ENCODE peak calls at places on chromosomes 5 and 9, in ten cellular contexts. N is IMR-90, S is NCI-H345, Q is AG09319, Z is H54, W is EL, K is hepatocyte, D is smooth muscle cell of the brain vasculature, B is NCI-H2171, M is NCI-H1092. J is an unnamed sample.

GRCh38 chr5:109468737-109469420 is 59.1 kb upstream of the PJA2 start:
- DNase-seq in N (peak), S (peak), Q (peak), Z (peak), W (peak), K (peak), D (peak), B (peak), M (peak), J (peak)

GRCh38 chr9:83675466-83675865 is 32.3 kb downstream of the UBQLN1 start:
- DNase-seq in N (no peak), S (no peak), Q (no peak), Z (no peak), W (peak), K (no peak), D (no peak), B (no peak), M (no peak), J (no peak)

GRCh38 chr9:123834218-123834906 is 95.6 kb downstream of the DENND1A start:
- DNase-seq in N (peak), S (no peak), Q (no peak), Z (no peak), W (peak), K (no peak), D (no peak), B (no peak), M (no peak), J (no peak)

GRCh38 chr5:63401434-63402046 is 560.7 kb downstream of the HTR1A start:
- DNase-seq in N (peak), S (peak), Q (no peak), Z (peak), W (peak), K (peak), D (no peak), B (no peak), M (no peak), J (peak)

GRCh38 chr5:113216545-113216944 is 218.2 kb downstream of the TSSK1B start:
- DNase-seq in N (no peak), S (no peak), Q (no peak), Z (no peak), W (no peak), K (no peak), D (no peak), B (no peak), M (no peak), J (no peak)

GRCh38 chr5:129670944-129671343 is 77.0 kb upstream of the MINAR2 start:
- DNase-seq in N (peak), S (no peak), Q (no peak), Z (peak), W (peak), K (no peak), D (peak), B (no peak), M (no peak), J (no peak)

GRCh38 chr9:89295400-89295799 is 15.6 kb upstream of the CKS2 start:
- DNase-seq in N (no peak), S (no peak), Q (no peak), Z (no peak), W (no peak), K (no peak), D (no peak), B (no peak), M (no peak), J (no peak)

GRCh38 chr9:133347515-133347984 is 381 bp downstream of the MED22 start:
- DNase-seq in N (no peak), S (no peak), Q (no peak), Z (peak), W (no peak), K (peak), D (no peak), B (peak), M (no peak), J (peak)

GRCh38 chr9:110615526-110615925 is 36.0 kb upstream of the SVEP1 start:
- DNase-seq in N (peak), S (no peak), Q (no peak), Z (no peak), W (peak), K (no peak), D (no peak), B (no peak), M (no peak), J (no peak)

GRCh38 chr5:132677191-132677590 is 3.4 kb downstream of the IL4 start:
- DNase-seq in N (peak), S (no peak), Q (peak), Z (peak), W (peak), K (peak), D (peak), B (no peak), M (no peak), J (no peak)

GRCh38 chr5:68077349-68077894 is 138.1 kb upstream of the PIK3R1 start:
- DNase-seq in N (no peak), S (no peak), Q (no peak), Z (no peak), W (no peak), K (no peak), D (no peak), B (no peak), M (no peak), J (no peak)

GRCh38 chr5:173691931-173692330 is 75.5 kb upstream of the BOD1 start:
- DNase-seq in N (no peak), S (no peak), Q (no peak), Z (no peak), W (no peak), K (no peak), D (no peak), B (no peak), M (no peak), J (no peak)

GRCh38 chr9:100099722-100100042 is 639 bp downstream of the INVS start:
- DNase-seq in N (no peak), S (no peak), Q (no peak), Z (no peak), W (no peak), K (peak), D (no peak), B (no peak), M (peak), J (peak)

GRCh38 chr9:91131433-91131839 is 230.3 kb downstream of the AUH start:
- DNase-seq in N (peak), S (no peak), Q (peak), Z (peak), W (peak), K (peak), D (peak), B (no peak), M (no peak), J (no peak)

J was measured in nephron progenitor cell.